ENCODE peak calls at places on chromosome 17, in eight cellular contexts. S is HFF-Myc, A is upper lobe of right lung, Y is A549, J is tibial nerve, X is cardiac muscle cell, U is SK-N-SH, I is GM06990. H is an unnamed sample.

GRCh38 chr17:28912281-28912937 is 9.5 kb upstream of the DHRS13 start:
- DNase-seq in S (no peak), A (no peak), U (no peak), X (no peak), J (no peak), Y (peak), I (no peak), H (no peak)

GRCh38 chr17:28071179-28071578 is 28.7 kb downstream of the NLK start:
- DNase-seq in A (no peak), S (no peak), X (no peak), J (no peak), Y (no peak), I (no peak), U (no peak), H (no peak)

GRCh38 chr17:45129426-45129939 is 2.8 kb downstream of the PLCD3 start:
- DNase-seq in S (no peak), I (no peak), U (no peak), J (no peak), A (no peak), X (no peak), Y (peak), H (no peak)

GRCh38 chr17:43517615-43518386 is 28.3 kb downstream of the ETV4 start:
- DNase-seq in X (peak), J (no peak), I (peak), S (no peak), Y (no peak), U (no peak), A (no peak), H (peak)

GRCh38 chr17:55577687-55578086 is 66.4 kb upstream of the SMIM36 start:
- DNase-seq in X (no peak), S (no peak), A (peak), Y (no peak), J (peak), U (no peak), I (peak), H (no peak)

GRCh38 chr17:7562208-7562605 is 488 bp downstream of the SENP3 start:
- DNase-seq in I (no peak), J (no peak), X (no peak), A (no peak), Y (no peak), S (no peak), U (no peak), H (no peak)

GRCh38 chr17:28892024-28892423 is 5.5 kb downstream of the FLOT2 start:
- DNase-seq in A (no peak), J (no peak), X (no peak), U (no peak), S (no peak), Y (no peak), I (peak), H (peak)

GRCh38 chr17:20300399-20301037 is 166.8 kb downstream of the LGALS9B start:
- DNase-seq in X (peak), A (no peak), J (no peak), Y (no peak), I (no peak), S (no peak), U (no peak), H (no peak)

GRCh38 chr17:50274142-50274944 is at the start of gene TMEM92:
- DNase-seq in Y (peak), U (peak), X (no peak), J (no peak), S (no peak), I (no peak), A (peak), H (no peak)

GRCh38 chr17:60168654-60169053 is 18.9 kb downstream of the CA4 start:
- DNase-seq in X (no peak), U (peak), Y (no peak), A (no peak), J (no peak), S (no peak), I (no peak), H (no peak)

GRCh38 chr17:57954421-57955182 is 610 bp downstream of the CUEDC1 start:
- DNase-seq in S (no peak), A (peak), U (peak), Y (peak), I (no peak), J (peak), X (peak), H (no peak)
- TF ChIP-seq CTCF in S (no peak), A (no peak), U (no peak), Y (no peak), I (no peak), J (no peak), X (no peak), H (no peak)

GRCh38 chr17:58215685-58216084 is 3.4 kb downstream of the MKS1 start:
- DNase-seq in J (no peak), A (no peak), X (no peak), I (no peak), S (no peak), U (peak), Y (peak), H (no peak)

GRCh38 chr17:58205936-58206335 is 13.1 kb downstream of the MKS1 start:
- DNase-seq in J (no peak), S (no peak), Y (no peak), U (no peak), X (no peak), I (no peak), A (no peak), H (no peak)

GRCh38 chr17:58207451-58207850 is 11.6 kb downstream of the MKS1 start:
- DNase-seq in U (no peak), X (no peak), J (no peak), Y (no peak), I (no peak), S (no peak), A (no peak), H (no peak)

GRCh38 chr17:58208344-58208743 is 10.7 kb downstream of the MKS1 start:
- DNase-seq in X (no peak), A (no peak), J (no peak), U (no peak), I (no peak), S (no peak), Y (no peak), H (no peak)

GRCh38 chr17:58210922-58211321 is 8.1 kb downstream of the MKS1 start:
- DNase-seq in J (no peak), U (no peak), I (no peak), X (no peak), A (no peak), S (no peak), Y (no peak), H (no peak)
- TF ChIP-seq CTCF in J (no peak), U (peak), I (peak), X (no peak), A (no peak), S (peak), Y (peak), H (no peak)

DNA sequence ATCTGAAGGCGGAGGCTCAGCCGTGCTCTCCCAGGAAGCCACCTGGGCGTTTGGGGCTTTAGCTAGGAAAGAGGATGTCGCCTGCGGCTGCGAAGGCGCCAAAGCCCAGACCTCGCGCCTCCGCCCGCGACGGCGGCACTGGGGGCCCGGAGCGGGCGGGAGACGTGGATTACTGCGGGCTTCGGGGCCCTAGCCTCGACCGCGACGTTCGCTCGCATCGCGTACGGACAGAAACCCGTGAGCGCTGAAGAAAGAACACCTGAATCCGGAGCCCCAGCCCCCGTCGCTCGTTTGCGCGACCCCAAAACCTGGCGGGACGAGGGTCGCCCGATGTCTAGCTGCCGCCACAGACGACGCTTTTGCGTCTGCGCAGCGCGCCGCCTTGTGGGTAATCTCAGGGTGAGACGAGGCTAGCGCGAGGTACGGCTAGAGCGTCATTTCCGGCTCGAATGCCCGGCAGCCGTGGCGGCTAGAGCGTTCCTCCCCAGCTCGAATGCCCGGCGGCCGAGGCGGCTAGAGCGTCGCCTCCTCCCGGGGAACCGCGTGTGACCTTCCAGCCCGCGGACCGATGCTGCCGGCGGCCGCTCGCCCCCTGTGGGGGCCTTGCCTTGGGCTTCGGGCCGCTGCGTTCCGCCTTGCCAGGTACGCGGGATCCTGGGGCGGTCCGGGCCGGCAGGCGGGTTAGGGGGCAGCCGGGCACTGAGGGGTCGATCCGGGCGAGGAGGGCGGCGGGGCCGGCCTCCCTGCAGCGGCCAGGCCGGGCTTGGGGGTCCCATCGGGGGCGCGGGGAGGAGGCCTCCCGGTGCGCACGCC is at the start of gene MRPL12:
- DNase-seq in I (peak), U (peak), A (peak), S (peak), Y (peak), J (peak), X (peak), H (peak)
- TF ChIP-seq CTCF in I (no peak), U (no peak), A (peak), S (no peak), Y (no peak), J (peak), X (peak), H (no peak)

GRCh38 chr17:81727324-81728031 is 15.4 kb downstream of the SLC25A10 start:
- DNase-seq in I (no peak), Y (no peak), U (no peak), A (peak), X (no peak), S (no peak), J (no peak), H (no peak)
- TF ChIP-seq CTCF in I (no peak), Y (no peak), U (no peak), A (no peak), X (no peak), S (no peak), J (no peak), H (no peak)

GRCh38 chr17:48103379-48103715 is 2.1 kb upstream of the CBX1 start:
- DNase-seq in J (no peak), Y (no peak), S (no peak), U (no peak), X (no peak), I (no peak), A (no peak), H (no peak)

GRCh38 chr17:48106802-48107136 is 797 bp upstream of the SNX11 start:
- DNase-seq in J (no peak), Y (no peak), I (no peak), A (no peak), X (no peak), U (no peak), S (no peak), H (no peak)

GRCh38 chr17:48110722-48111121 is 3.2 kb downstream of the SNX11 start:
- DNase-seq in U (no peak), S (no peak), A (no peak), J (no peak), X (no peak), I (peak), Y (no peak), H (no peak)

GRCh38 chr17:48104440-48104839 is 3.1 kb upstream of the SNX11 start:
- DNase-seq in U (no peak), X (no peak), J (no peak), I (no peak), S (no peak), A (no peak), Y (no peak), H (no peak)

DNA sequence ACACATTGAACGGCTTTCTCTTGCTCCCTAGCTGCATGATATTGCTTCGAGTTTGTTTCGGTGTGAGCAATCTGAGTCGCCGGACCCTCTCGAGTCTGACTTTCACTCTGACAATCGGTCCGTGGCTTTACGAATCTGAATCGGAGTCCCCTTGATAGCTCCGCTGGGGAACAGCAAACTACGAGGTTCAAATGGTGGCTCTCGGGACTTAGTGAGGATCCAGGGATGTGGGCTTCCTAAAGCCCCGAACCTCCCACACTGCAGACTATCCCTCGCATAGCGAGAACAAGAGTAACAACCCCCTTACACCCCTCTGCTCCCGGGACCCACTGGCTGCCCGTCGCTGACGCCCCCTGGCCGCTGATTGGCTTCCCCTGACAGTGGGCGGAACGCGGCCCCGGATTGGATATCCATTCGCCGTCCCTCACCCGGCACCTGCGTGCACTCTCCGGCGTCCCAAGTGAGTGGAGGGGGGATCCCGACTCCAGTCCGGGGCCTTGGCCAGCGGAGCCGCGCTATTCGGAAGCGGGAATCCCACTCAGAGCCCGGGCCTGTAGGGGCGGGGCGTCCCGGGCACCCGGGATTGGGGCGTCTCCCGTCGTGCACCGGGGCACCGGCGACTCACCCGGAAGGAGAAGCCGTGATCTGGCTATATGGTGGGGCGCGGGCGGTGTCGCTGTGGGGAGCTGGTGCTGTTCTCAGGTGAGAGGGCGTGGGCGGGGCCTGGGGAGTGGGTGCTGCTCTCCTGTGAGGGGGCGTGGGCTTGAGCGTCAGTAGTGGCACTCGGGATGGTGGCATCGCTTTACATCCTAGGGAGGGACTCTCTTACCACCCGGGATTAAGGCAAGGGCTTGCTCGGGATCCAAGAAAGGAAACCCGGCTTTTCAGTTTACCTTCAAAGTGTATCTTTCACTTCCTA is at the start of gene SNX11:
- DNase-seq in J (peak), S (peak), X (peak), Y (peak), I (peak), A (peak), U (peak), H (peak)
- TF ChIP-seq CTCF in J (no peak), S (no peak), X (no peak), Y (no peak), I (peak), A (no peak), U (peak), H (peak)